ENCODE peak calls at places on chromosomes 5 and 9, in eight cellular contexts. One of them, this sample, is unnamed.

GRCh38 chr5:5385326-5385725 is 37.2 kb upstream of the ICE1 start:
- DNase-seq in colonic mucosa: no peak
- DNase-seq in aorta: no peak
- DNase-seq in IMR-90: no peak
- DNase-seq in Peyer's patch: no peak
- DNase-seq in GM23248: no peak
- DNase-seq in spleen: no peak
- DNase-seq in psoas muscle: no peak
- DNase-seq in this sample: no peak

GRCh38 chr5:66554211-66554610 is 42.0 kb upstream of the MAST4 start:
- DNase-seq in colonic mucosa: no peak
- DNase-seq in Peyer's patch: peak; percentile 72
- DNase-seq in aorta: no peak
- DNase-seq in psoas muscle: no peak
- DNase-seq in GM23248: peak; percentile 63
- DNase-seq in spleen: no peak
- DNase-seq in IMR-90: no peak
- DNase-seq in this sample: no peak

GRCh38 chr5:82817897-82818676 is 259.1 kb downstream of the TMEM167A start:
- DNase-seq in colonic mucosa: no peak
- DNase-seq in aorta: no peak
- DNase-seq in GM23248: no peak
- DNase-seq in psoas muscle: no peak
- DNase-seq in Peyer's patch: no peak
- DNase-seq in IMR-90: no peak
- DNase-seq in spleen: no peak
- DNase-seq in this sample: no peak

GRCh38 chr9:125968975-125969374 is 221.8 kb downstream of the PBX3 start:
- DNase-seq in IMR-90: no peak
- DNase-seq in aorta: no peak
- DNase-seq in Peyer's patch: no peak
- DNase-seq in GM23248: no peak
- DNase-seq in psoas muscle: no peak
- DNase-seq in colonic mucosa: no peak
- DNase-seq in spleen: no peak
- DNase-seq in this sample: no peak

GRCh38 chr5:67875637-67876036 is 339.9 kb upstream of the PIK3R1 start:
- DNase-seq in IMR-90: no peak
- DNase-seq in spleen: no peak
- DNase-seq in psoas muscle: no peak
- DNase-seq in Peyer's patch: no peak
- DNase-seq in colonic mucosa: no peak
- DNase-seq in aorta: no peak
- DNase-seq in GM23248: no peak
- DNase-seq in this sample: no peak

GRCh38 chr5:3893975-3894374 is 298.3 kb downstream of the IRX1 start:
- DNase-seq in spleen: no peak
- DNase-seq in Peyer's patch: no peak
- DNase-seq in aorta: no peak
- DNase-seq in GM23248: no peak
- DNase-seq in IMR-90: no peak
- DNase-seq in psoas muscle: no peak
- DNase-seq in colonic mucosa: no peak
- DNase-seq in this sample: no peak

GRCh38 chr5:143243103-143243502 is 160.4 kb downstream of the NR3C1 start:
- DNase-seq in psoas muscle: no peak
- DNase-seq in aorta: no peak
- DNase-seq in Peyer's patch: no peak
- DNase-seq in IMR-90: no peak
- DNase-seq in spleen: no peak
- DNase-seq in GM23248: no peak
- DNase-seq in colonic mucosa: no peak
- DNase-seq in this sample: no peak

GRCh38 chr5:157387683-157388093 is 72.3 kb upstream of the NIPAL4 start:
- DNase-seq in spleen: no peak
- DNase-seq in IMR-90: peak; percentile 98
- DNase-seq in aorta: peak; percentile 64
- DNase-seq in colonic mucosa: no peak
- DNase-seq in psoas muscle: no peak
- DNase-seq in Peyer's patch: no peak
- DNase-seq in GM23248: peak; percentile 90
- DNase-seq in this sample: no peak

GRCh38 chr9:77807295-77807694 is 159.2 kb upstream of the GNA14 start:
- DNase-seq in psoas muscle: no peak
- DNase-seq in spleen: no peak
- DNase-seq in aorta: no peak
- DNase-seq in IMR-90: peak; percentile 93
- DNase-seq in Peyer's patch: no peak
- DNase-seq in GM23248: peak; percentile 95
- DNase-seq in colonic mucosa: no peak
- DNase-seq in this sample: no peak

DNA sequence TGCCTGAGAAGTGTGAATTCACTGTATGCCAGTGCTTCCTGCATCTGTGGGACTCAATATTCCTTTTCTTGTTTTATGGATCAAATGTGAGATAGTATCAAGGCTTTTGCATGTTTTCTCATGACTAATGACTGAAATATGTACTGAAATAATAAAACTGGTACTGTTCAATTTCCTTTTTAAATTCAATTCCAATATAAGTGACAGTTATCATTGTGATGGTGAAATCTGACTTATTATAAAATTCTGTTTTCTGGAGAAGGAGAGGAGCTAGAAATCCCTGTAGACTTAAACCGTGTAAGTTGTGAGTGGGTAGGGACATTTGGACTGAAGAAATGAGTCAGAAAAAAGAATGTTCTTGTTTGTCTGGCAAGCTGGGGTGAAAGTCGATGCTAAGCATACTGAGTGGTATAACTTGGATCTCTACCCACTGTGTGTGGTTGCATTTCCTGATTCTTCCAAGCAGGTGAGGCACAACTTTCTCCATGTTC is 245.2 kb downstream of the EFNA5 start:
- DNase-seq in colonic mucosa: no peak
- DNase-seq in aorta: no peak
- DNase-seq in IMR-90: peak; percentile 80
- DNase-seq in spleen: no peak
- DNase-seq in Peyer's patch: no peak
- DNase-seq in psoas muscle: no peak
- DNase-seq in GM23248: peak; percentile 83
- DNase-seq in this sample: no peak
- H3K36me3 ChIP-seq in colonic mucosa: no peaks in the 10 kb centered on the region
- H3K36me3 ChIP-seq in aorta: no peaks in the 10 kb centered on the region
- H3K36me3 ChIP-seq in IMR-90: no peaks in the 10 kb centered on the region
- H3K36me3 ChIP-seq in spleen: no peaks in the 10 kb centered on the region
- H3K36me3 ChIP-seq in Peyer's patch: no peaks in the 10 kb centered on the region
- H3K36me3 ChIP-seq in psoas muscle: no peaks in the 10 kb centered on the region
- H3K36me3 ChIP-seq in GM23248: no peaks in the 10 kb centered on the region
- H3K36me3 ChIP-seq in this sample: no peaks in the 10 kb centered on the region

GRCh38 chr5:173736923-173737412 is 120.5 kb upstream of the BOD1 start:
- DNase-seq in psoas muscle: no peak
- DNase-seq in IMR-90: no peak
- DNase-seq in aorta: no peak
- DNase-seq in GM23248: no peak
- DNase-seq in spleen: no peak
- DNase-seq in colonic mucosa: peak; percentile 65
- DNase-seq in Peyer's patch: peak; percentile 69
- DNase-seq in this sample: no peak
- H3K4me1 ChIP-seq in psoas muscle: no peaks in the 10 kb centered on the region
- H3K4me1 ChIP-seq in IMR-90: no peaks in the 10 kb centered on the region
- H3K4me1 ChIP-seq in aorta: no peaks in the 10 kb centered on the region
- H3K4me1 ChIP-seq in GM23248: no peaks in the 10 kb centered on the region
- H3K4me1 ChIP-seq in spleen: peaks cover 8% of the 10 kb centered on the region
- H3K4me1 ChIP-seq in colonic mucosa: no peaks in the 10 kb centered on the region
- H3K4me1 ChIP-seq in Peyer's patch: peaks cover 5% of the 10 kb centered on the region
- H3K4me1 ChIP-seq in this sample: no peaks in the 10 kb centered on the region

GRCh38 chr5:124669956-124670671 is 76.3 kb downstream of the ZNF608 start:
- DNase-seq in GM23248: peak; percentile 78
- DNase-seq in colonic mucosa: no peak
- DNase-seq in spleen: no peak
- DNase-seq in Peyer's patch: no peak
- DNase-seq in aorta: no peak
- DNase-seq in IMR-90: peak; percentile 79
- DNase-seq in psoas muscle: no peak
- DNase-seq in this sample: no peak
- H3K36me3 ChIP-seq in GM23248: no peaks in the 10 kb centered on the region
- H3K36me3 ChIP-seq in colonic mucosa: no peaks in the 10 kb centered on the region
- H3K36me3 ChIP-seq in spleen: no peaks in the 10 kb centered on the region
- H3K36me3 ChIP-seq in Peyer's patch: no peaks in the 10 kb centered on the region
- H3K36me3 ChIP-seq in aorta: no peaks in the 10 kb centered on the region
- H3K36me3 ChIP-seq in IMR-90: no peaks in the 10 kb centered on the region
- H3K36me3 ChIP-seq in psoas muscle: no peaks in the 10 kb centered on the region
- H3K36me3 ChIP-seq in this sample: no peaks in the 10 kb centered on the region

DNA sequence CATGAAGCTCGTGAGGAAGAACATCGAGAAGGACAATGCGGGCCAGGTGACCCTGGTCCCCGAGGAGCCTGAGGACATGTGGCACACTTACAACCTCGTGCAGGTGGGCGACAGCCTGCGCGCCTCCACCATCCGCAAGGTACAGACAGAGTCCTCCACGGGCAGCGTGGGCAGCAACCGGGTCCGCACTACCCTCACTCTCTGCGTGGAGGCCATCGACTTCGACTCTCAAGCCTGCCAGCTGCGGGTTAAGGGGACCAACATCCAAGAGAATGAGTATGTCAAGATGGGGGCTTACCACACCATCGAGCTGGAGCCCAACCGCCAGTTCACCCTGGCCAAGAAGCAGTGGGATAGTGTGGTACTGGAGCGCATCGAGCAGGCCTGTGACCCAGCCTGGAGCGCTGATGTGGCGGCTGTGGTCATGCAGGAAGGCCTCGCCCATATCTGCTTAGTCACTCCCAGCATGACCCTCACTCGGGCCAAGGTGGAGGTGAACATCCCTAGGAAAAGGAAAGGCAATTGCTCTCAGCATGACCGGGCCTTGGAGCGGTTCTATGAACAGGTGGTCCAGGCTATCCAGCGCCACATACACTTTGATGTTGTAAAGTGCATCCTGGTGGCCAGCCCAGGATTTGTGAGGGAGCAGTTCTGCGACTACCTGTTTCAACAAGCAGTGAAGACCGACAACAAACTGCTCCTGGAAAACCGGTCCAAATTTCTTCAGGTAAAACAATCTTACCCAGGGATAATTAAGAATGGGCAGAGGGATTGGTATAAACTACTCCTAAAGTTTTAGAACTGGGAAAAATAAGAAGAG is 12.9 kb downstream of the ITGA1 start:
- DNase-seq in psoas muscle: peak; percentile 69
- DNase-seq in IMR-90: peak; percentile 82
- DNase-seq in spleen: peak; percentile 91
- DNase-seq in aorta: peak; percentile 81
- DNase-seq in Peyer's patch: peak; percentile 45
- DNase-seq in GM23248: peak; percentile 91
- DNase-seq in colonic mucosa: peak; percentile 72
- DNase-seq in this sample: peak; percentile 53
- H3K4me1 ChIP-seq in psoas muscle: peaks cover 43% of the 10 kb centered on the region
- H3K4me1 ChIP-seq in IMR-90: peaks cover 2% of the 10 kb centered on the region
- H3K4me1 ChIP-seq in spleen: peaks cover 59% of the 10 kb centered on the region
- H3K4me1 ChIP-seq in aorta: peaks cover 6% of the 10 kb centered on the region
- H3K4me1 ChIP-seq in Peyer's patch: no peaks in the 10 kb centered on the region
- H3K4me1 ChIP-seq in GM23248: peaks cover 30% of the 10 kb centered on the region
- H3K4me1 ChIP-seq in colonic mucosa: peaks cover 6% of the 10 kb centered on the region
- H3K4me1 ChIP-seq in this sample: peaks cover 49% of the 10 kb centered on the region

DNA sequence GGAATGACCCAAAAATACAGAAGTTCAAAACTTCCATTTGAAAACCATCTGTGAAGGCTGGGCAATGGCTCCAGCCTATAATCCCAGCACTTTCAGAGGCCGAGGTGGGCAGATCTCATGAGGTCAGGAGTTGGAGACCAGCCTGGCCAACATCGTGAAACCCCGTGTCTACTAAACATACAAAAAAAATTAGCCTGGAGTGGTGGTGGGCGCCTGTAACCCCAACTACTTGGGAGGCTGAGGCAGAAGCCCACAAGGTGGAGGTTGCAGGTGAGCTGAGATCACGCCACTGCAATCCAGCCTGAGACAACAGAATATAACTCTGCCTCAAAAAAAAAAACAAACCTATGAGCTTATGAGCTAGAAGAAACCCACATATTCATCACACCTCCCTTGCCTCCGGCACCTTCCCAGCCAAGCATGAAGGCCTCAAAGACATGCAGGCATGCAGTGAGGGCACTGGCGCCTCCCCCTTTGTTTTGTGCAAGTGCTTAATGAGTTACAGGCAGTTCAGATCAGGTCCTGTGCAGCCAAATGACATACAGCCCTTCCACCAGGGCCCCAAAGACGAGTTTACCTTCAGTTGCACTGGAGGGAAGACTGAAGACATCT is 9.9 kb downstream of the HNRNPH1 start:
- DNase-seq in spleen: peak; percentile 49
- DNase-seq in colonic mucosa: no peak
- DNase-seq in psoas muscle: no peak
- DNase-seq in aorta: no peak
- DNase-seq in IMR-90: no peak
- DNase-seq in Peyer's patch: no peak
- DNase-seq in GM23248: no peak
- DNase-seq in this sample: no peak
- H3K36me3 ChIP-seq in spleen: peaks cover 100% of the 10 kb centered on the region
- H3K36me3 ChIP-seq in colonic mucosa: peaks cover 44% of the 10 kb centered on the region
- H3K36me3 ChIP-seq in psoas muscle: peaks cover 26% of the 10 kb centered on the region
- H3K36me3 ChIP-seq in aorta: peaks cover 22% of the 10 kb centered on the region
- H3K36me3 ChIP-seq in IMR-90: peaks cover 77% of the 10 kb centered on the region
- H3K36me3 ChIP-seq in Peyer's patch: peaks cover 99% of the 10 kb centered on the region
- H3K36me3 ChIP-seq in GM23248: peaks cover 88% of the 10 kb centered on the region
- H3K36me3 ChIP-seq in this sample: peaks cover 91% of the 10 kb centered on the region

DNA sequence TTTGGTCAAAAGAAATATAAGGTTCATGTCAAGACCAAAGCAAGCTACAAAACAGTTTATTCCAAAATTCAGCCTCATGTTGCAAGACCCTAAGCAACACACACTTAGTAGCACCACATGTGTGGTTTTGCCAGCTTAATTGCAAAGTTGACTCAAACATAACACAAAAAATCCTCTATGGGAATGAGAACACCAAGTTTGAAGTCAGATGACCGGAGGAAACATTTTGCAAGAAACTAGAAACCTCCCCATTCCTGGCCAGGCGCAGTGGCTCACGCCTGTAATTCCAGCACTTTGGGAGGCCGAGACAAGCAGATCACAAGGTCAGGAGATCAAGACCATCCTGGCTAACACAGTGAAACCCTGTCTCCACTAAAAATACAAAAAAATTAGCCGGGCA is 261.8 kb downstream of the EBF1 start:
- DNase-seq in spleen: no peak
- DNase-seq in colonic mucosa: no peak
- DNase-seq in psoas muscle: peak; percentile 45
- DNase-seq in GM23248: peak; percentile 16
- DNase-seq in Peyer's patch: no peak
- DNase-seq in aorta: peak; percentile 52
- DNase-seq in IMR-90: no peak
- DNase-seq in this sample: no peak
- H3K4me1 ChIP-seq in spleen: no peaks in the 10 kb centered on the region
- H3K4me1 ChIP-seq in colonic mucosa: no peaks in the 10 kb centered on the region
- H3K4me1 ChIP-seq in psoas muscle: no peaks in the 10 kb centered on the region
- H3K4me1 ChIP-seq in GM23248: peaks cover 23% of the 10 kb centered on the region
- H3K4me1 ChIP-seq in Peyer's patch: no peaks in the 10 kb centered on the region
- H3K4me1 ChIP-seq in aorta: peaks cover 2% of the 10 kb centered on the region
- H3K4me1 ChIP-seq in IMR-90: no peaks in the 10 kb centered on the region
- H3K4me1 ChIP-seq in this sample: no peaks in the 10 kb centered on the region